ENCODE peak calls at places on chromosomes 3 and 15, in seven cellular contexts. R is hepatocyte, U is breast epithelium, B is progenitor cell of endocrine pancreas, L is left lung, J is astrocyte, Z is neural progenitor cell. X is an unnamed sample.

GRCh38 chr3:194119831-194120230 is 16.1 kb upstream of the HES1 start:
- DNase-seq in R (no peak), U (no peak), B (no peak), L (no peak), J (no peak), Z (no peak), X (no peak)

GRCh38 chr3:193148678-193149473 is 92.1 kb upstream of the PLAAT1 start:
- DNase-seq in R (no peak), U (no peak), B (no peak), L (no peak), J (peak), Z (no peak), X (no peak)

GRCh38 chr3:156471431-156471830 is 83.5 kb downstream of the SSR3 start:
- DNase-seq in R (no peak), U (no peak), B (no peak), L (no peak), J (peak), Z (no peak), X (no peak)

GRCh38 chr15:26838742-26839460 is 28.0 kb upstream of the GABRA5 start:
- DNase-seq in R (peak), U (no peak), B (no peak), L (peak), J (no peak), Z (peak), X (no peak)

GRCh38 chr3:169701457-169701856 is 37.9 kb upstream of the MECOM start:
- DNase-seq in R (no peak), U (no peak), B (no peak), L (no peak), J (no peak), Z (no peak), X (no peak)

GRCh38 chr15:68739390-68740075 is 81.2 kb downstream of the ANP32A start:
- DNase-seq in R (no peak), U (no peak), B (no peak), L (no peak), J (no peak), Z (no peak), X (no peak)

GRCh38 chr3:16943857-16944256 is 59.1 kb downstream of the PLCL2 start:
- DNase-seq in R (no peak), U (no peak), B (no peak), L (no peak), J (no peak), Z (no peak), X (no peak)

GRCh38 chr3:194640829-194641228 is 7.6 kb upstream of the TMEM44 start:
- DNase-seq in R (no peak), U (no peak), B (no peak), L (no peak), J (peak), Z (peak), X (peak)

GRCh38 chr3:12644297-12644937 is 19.5 kb downstream of the RAF1 start:
- DNase-seq in R (no peak), U (no peak), B (no peak), L (no peak), J (peak), Z (no peak), X (no peak)

GRCh38 chr15:56241374-56242085 is 2.1 kb downstream of the RFX7 start:
- DNase-seq in R (no peak), U (no peak), B (no peak), L (no peak), J (no peak), Z (no peak), X (no peak)

GRCh38 chr15:44722011-44722410 is 10.7 kb downstream of the B2M start:
- DNase-seq in R (no peak), U (no peak), B (no peak), L (no peak), J (no peak), Z (no peak), X (no peak)

GRCh38 chr15:100879461-100880138 is at the start of gene ALDH1A3:
- DNase-seq in R (no peak), U (no peak), B (no peak), L (peak), J (peak), Z (peak), X (no peak)

GRCh38 chr3:76369170-76369569 is 583.8 kb upstream of the ZNF717 start:
- DNase-seq in R (peak), U (no peak), B (no peak), L (no peak), J (peak), Z (no peak), X (no peak)

GRCh38 chr15:74291101-74292071 is 55.3 kb downstream of the CCDC33 start:
- DNase-seq in R (peak), U (peak), B (peak), L (peak), J (peak), Z (peak), X (peak)

GRCh38 chr3:130955481-130955880 is 61.6 kb downstream of the ATP2C1 start:
- DNase-seq in R (no peak), U (no peak), B (no peak), L (no peak), J (no peak), Z (no peak), X (no peak)

GRCh38 chr3:29026959-29027358 is 253.9 kb upstream of the RBMS3 start:
- DNase-seq in R (no peak), U (no peak), B (no peak), L (no peak), J (no peak), Z (no peak), X (no peak)

GRCh38 chr3:50156991-50157493 is 1.9 kb downstream of the SEMA3F start:
- DNase-seq in R (peak), U (no peak), B (no peak), L (no peak), J (no peak), Z (peak), X (no peak)

GRCh38 chr15:37100109-37100873 is at the start of gene MEIS2:
- DNase-seq in R (peak), U (peak), B (peak), L (peak), J (peak), Z (peak), X (no peak)

GRCh38 chr15:67547064-67547463 is 4.6 kb downstream of the MAP2K5 start:
- DNase-seq in R (no peak), U (no peak), B (no peak), L (no peak), J (no peak), Z (no peak), X (no peak)

GRCh38 chr3:15754047-15754446 is 43.7 kb downstream of the ANKRD28 start:
- DNase-seq in R (no peak), U (no peak), B (no peak), L (no peak), J (peak), Z (no peak), X (no peak)

GRCh38 chr15:82040395-82040794 is 5.4 kb downstream of the MEX3B start:
- DNase-seq in R (no peak), U (no peak), B (no peak), L (no peak), J (no peak), Z (no peak), X (no peak)

GRCh38 chr3:100001514-100002270 is 112.6 kb downstream of the FILIP1L start:
- DNase-seq in R (no peak), U (no peak), B (no peak), L (no peak), J (no peak), Z (no peak), X (no peak)

DNA sequence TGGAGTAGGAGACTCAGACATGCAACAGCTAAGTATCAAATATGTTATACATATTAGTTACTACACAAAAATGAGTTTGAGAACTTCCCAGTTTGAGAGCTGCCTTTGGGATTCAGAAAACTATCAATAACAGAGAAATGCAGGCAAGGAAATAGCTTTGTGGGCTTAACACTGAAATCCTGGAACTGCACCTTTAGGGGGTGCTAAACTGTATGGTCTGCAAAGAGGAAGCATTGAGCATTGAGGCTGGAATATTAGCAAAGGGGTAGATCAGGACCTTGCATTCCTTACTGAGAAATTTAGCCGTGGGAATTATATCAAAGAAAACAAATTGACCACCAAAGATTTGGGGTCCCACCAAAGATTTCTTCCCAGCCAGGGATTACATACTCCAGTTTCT is 580.0 kb downstream of the ZNF385D start:
- DNase-seq in R (peak), U (no peak), B (no peak), L (no peak), J (no peak), Z (peak), X (no peak)
- TF ChIP-seq CTCF in R (peak), U (no peak), B (peak), L (no peak), J (peak), Z (peak), X (no peak)

DNA sequence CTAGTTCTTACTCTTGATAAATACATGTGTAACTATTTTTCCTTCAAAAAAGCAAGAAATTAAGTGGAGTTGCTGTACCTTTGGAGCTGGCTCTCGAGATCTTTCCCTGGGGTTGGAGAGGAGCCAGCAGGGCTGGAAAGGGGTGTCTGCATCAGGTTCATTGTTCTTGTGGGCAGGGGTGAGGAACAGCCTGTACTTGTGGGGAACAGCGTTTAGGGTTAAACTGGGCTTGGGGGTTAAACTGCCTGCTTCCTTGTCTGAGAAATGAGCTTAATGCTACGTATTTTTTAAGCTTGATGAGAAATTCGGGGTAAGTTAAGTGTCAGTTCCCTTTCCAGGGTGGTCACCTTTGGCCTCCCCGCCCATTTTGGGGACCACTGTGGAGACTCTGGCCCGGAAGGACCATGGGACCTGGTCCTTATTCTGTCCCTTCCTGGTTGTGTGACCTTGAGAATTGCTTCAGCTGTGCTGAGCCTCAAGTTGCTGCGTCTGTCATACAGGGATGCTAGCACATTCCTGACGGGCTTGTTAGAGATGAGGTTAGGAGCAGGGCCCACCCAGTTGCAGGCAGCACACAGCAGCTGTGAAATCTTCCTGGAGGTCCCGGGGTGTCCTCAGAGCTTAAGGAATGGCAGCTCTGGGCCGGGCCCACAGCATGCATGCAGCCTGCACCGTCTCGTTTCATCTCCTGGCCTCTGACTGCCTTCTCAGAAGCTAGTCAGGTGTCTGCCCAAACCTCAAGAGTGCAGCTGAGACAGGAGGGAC is 11.6 kb downstream of the H1-8 start:
- DNase-seq in R (no peak), U (no peak), B (no peak), L (peak), J (no peak), Z (peak), X (no peak)
- TF ChIP-seq CTCF in R (no peak), U (no peak), B (no peak), L (no peak), J (no peak), Z (no peak), X (no peak)

GRCh38 chr15:96088592-96088991 is 241.9 kb upstream of the NR2F2 start:
- DNase-seq in R (no peak), U (no peak), B (no peak), L (no peak), J (no peak), Z (peak), X (no peak)

GRCh38 chr15:96089396-96090058 is 241.0 kb upstream of the NR2F2 start:
- DNase-seq in R (no peak), U (no peak), B (no peak), L (no peak), J (no peak), Z (peak), X (no peak)

GRCh38 chr15:96093063-96093462 is 237.4 kb upstream of the NR2F2 start:
- DNase-seq in R (no peak), U (no peak), B (no peak), L (no peak), J (peak), Z (no peak), X (no peak)

GRCh38 chr15:96086164-96086563 is 244.3 kb upstream of the NR2F2 start:
- DNase-seq in R (no peak), U (no peak), B (no peak), L (no peak), J (no peak), Z (peak), X (no peak)

GRCh38 chr15:96087180-96087886 is 243.2 kb upstream of the NR2F2 start:
- DNase-seq in R (no peak), U (no peak), B (no peak), L (no peak), J (no peak), Z (peak), X (no peak)
- TF ChIP-seq CTCF in R (no peak), U (no peak), B (no peak), L (no peak), J (no peak), Z (no peak), X (no peak)

GRCh38 chr15:83656192-83656591 is 2.3 kb downstream of the ADAMTSL3 start:
- DNase-seq in R (no peak), U (no peak), B (no peak), L (no peak), J (no peak), Z (no peak), X (no peak)

GRCh38 chr15:83659011-83659811 is 5.3 kb downstream of the ADAMTSL3 start:
- DNase-seq in R (no peak), U (no peak), B (no peak), L (no peak), J (no peak), Z (no peak), X (no peak)

GRCh38 chr15:83658406-83658805 is 4.5 kb downstream of the ADAMTSL3 start:
- DNase-seq in R (no peak), U (no peak), B (no peak), L (no peak), J (no peak), Z (no peak), X (no peak)

GRCh38 chr15:83656943-83657528 is 3.1 kb downstream of the ADAMTSL3 start:
- DNase-seq in R (no peak), U (no peak), B (no peak), L (no peak), J (no peak), Z (no peak), X (no peak)

GRCh38 chr15:83657549-83657948 is 3.6 kb downstream of the ADAMTSL3 start:
- DNase-seq in R (no peak), U (no peak), B (no peak), L (no peak), J (no peak), Z (peak), X (no peak)
- TF ChIP-seq CTCF in R (peak), U (no peak), B (peak), L (no peak), J (no peak), Z (peak), X (no peak)

GRCh38 chr3:6516694-6517093 is 344.2 kb upstream of the GRM7 start:
- DNase-seq in R (no peak), U (no peak), B (no peak), L (no peak), J (no peak), Z (no peak), X (no peak)

GRCh38 chr3:6524479-6524878 is 336.4 kb upstream of the GRM7 start:
- DNase-seq in R (no peak), U (no peak), B (no peak), L (no peak), J (no peak), Z (no peak), X (no peak)

GRCh38 chr3:6516143-6516542 is 344.8 kb upstream of the GRM7 start:
- DNase-seq in R (no peak), U (no peak), B (no peak), L (no peak), J (no peak), Z (no peak), X (no peak)

GRCh38 chr3:6518709-6519345 is 342.1 kb upstream of the GRM7 start:
- DNase-seq in R (no peak), U (no peak), B (no peak), L (no peak), J (no peak), Z (no peak), X (no peak)
- TF ChIP-seq CTCF in R (no peak), U (no peak), B (no peak), L (no peak), J (no peak), Z (no peak), X (no peak)

DNA sequence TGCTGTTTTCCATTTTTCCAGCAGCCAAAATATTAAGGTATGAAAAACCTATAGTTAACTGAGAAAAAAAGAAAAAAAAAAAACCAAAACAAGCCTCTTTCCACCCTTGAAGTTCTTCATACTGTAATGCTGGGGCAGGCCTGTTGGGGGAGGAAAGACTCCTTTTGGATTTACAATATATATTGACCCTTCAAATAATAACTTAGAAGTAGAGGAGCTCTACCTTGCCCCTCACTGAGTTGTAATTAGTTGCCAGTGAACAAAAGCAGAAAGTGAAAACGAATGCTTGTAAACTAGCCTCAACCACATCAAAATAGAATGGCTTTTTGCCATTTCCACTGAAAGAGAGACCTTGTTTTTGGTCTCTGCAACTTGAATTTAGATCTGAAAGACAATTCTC is 326.6 kb downstream of the NR2F2 start:
- DNase-seq in R (no peak), U (no peak), B (no peak), L (no peak), J (no peak), Z (no peak), X (no peak)
- TF ChIP-seq CTCF in R (no peak), U (no peak), B (peak), L (no peak), J (no peak), Z (peak), X (no peak)

GRCh38 chr15:79296583-79296982 is 14.1 kb downstream of the ANKRD34C start:
- DNase-seq in R (no peak), U (no peak), B (no peak), L (no peak), J (no peak), Z (no peak), X (no peak)
- TF ChIP-seq CTCF in R (no peak), U (no peak), B (peak), L (no peak), J (no peak), Z (peak), X (no peak)

DNA sequence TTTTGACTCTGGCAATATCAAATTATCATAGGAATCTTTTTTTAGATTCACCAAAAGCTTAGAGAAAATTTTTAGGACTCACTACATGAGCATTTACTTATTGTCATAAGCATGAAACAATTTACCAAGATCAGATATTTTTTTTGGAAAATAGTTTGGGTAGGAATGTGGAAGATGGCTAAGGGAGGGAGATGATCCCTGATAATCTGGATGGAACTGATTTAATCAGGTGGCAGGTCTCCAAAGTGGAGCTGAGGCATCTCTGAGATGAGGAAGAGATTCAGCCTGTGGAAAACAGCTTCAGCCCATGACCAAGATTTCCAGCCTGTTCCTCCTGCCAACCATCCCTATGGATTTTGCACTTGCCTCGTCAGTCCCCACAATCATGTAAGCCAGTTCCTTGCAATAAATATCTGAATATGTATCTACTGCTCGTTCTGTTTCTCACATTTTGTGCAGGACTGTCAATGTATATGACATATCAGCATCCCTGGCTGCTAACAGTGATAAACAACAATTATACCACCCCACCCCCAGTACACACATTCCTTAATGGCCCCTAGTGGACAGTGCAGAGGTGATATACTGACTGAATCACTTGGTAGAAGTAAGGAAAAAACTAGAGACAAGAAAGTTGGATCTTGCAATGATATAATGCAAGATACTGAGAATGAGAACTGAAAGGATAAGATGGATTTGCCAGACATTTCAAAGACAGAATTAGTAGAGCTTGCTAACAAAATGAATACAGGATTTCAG is 183.8 kb downstream of the NEK10 start:
- DNase-seq in R (no peak), U (no peak), B (no peak), L (no peak), J (no peak), Z (no peak), X (no peak)
- TF ChIP-seq CTCF in R (no peak), U (no peak), B (no peak), L (no peak), J (no peak), Z (peak), X (no peak)

X was measured in CD4-positive, alpha-beta T cell.